ENCODE peak calls at places on chromosomes 7 and 10, in six cellular contexts. One of them, this sample, is unnamed.

GRCh38 chr10:96259150-96259549 is 12.2 kb downstream of the BLNK start:
- DNase-seq in B cell: no peak
- DNase-seq in EH: no peak
- DNase-seq in mesothelial cell of epicardium: no peak
- DNase-seq in M059J: no peak
- DNase-seq in right cardiac atrium: no peak
- DNase-seq in this sample: no peak

GRCh38 chr10:114234132-114234531 is 4.9 kb upstream of the VWA2 start:
- DNase-seq in EH: no peak
- DNase-seq in mesothelial cell of epicardium: no peak
- DNase-seq in B cell: no peak
- DNase-seq in right cardiac atrium: no peak
- DNase-seq in M059J: no peak
- DNase-seq in this sample: no peak

GRCh38 chr10:50576245-50576815 is 47.4 kb downstream of the SGMS1 start:
- DNase-seq in mesothelial cell of epicardium: no peak
- DNase-seq in EH: peak
- DNase-seq in right cardiac atrium: no peak
- DNase-seq in B cell: no peak
- DNase-seq in M059J: peak
- DNase-seq in this sample: peak

GRCh38 chr10:69456880-69457693 is 5.8 kb downstream of the TSPAN15 start:
- DNase-seq in mesothelial cell of epicardium: no peak
- DNase-seq in B cell: no peak
- DNase-seq in EH: peak
- DNase-seq in M059J: peak
- DNase-seq in right cardiac atrium: no peak
- DNase-seq in this sample: peak

GRCh38 chr10:3417096-3417495 is 244.5 kb upstream of the PITRM1 start:
- DNase-seq in B cell: no peak
- DNase-seq in M059J: no peak
- DNase-seq in mesothelial cell of epicardium: no peak
- DNase-seq in EH: no peak
- DNase-seq in right cardiac atrium: no peak
- DNase-seq in this sample: no peak

GRCh38 chr7:18515067-18515466 is 19.5 kb downstream of the HDAC9 start:
- DNase-seq in mesothelial cell of epicardium: no peak
- DNase-seq in right cardiac atrium: no peak
- DNase-seq in M059J: no peak
- DNase-seq in EH: peak
- DNase-seq in B cell: no peak
- DNase-seq in this sample: peak

GRCh38 chr10:125911990-125912389 is 15.6 kb downstream of the FANK1 start:
- DNase-seq in B cell: no peak
- DNase-seq in mesothelial cell of epicardium: no peak
- DNase-seq in M059J: no peak
- DNase-seq in right cardiac atrium: no peak
- DNase-seq in EH: no peak
- DNase-seq in this sample: no peak

GRCh38 chr7:148501707-148502139 is 88.8 kb upstream of the C7orf33 start:
- DNase-seq in M059J: no peak
- DNase-seq in mesothelial cell of epicardium: peak
- DNase-seq in B cell: no peak
- DNase-seq in right cardiac atrium: peak
- DNase-seq in EH: no peak
- DNase-seq in this sample: no peak

GRCh38 chr10:30645340-30645827 is 15.8 kb upstream of the LYZL2 start:
- DNase-seq in M059J: peak
- DNase-seq in EH: peak
- DNase-seq in mesothelial cell of epicardium: no peak
- DNase-seq in right cardiac atrium: peak
- DNase-seq in B cell: no peak
- DNase-seq in this sample: peak

GRCh38 chr7:129315916-129316315 is 91.1 kb downstream of the AHCYL2 start:
- DNase-seq in mesothelial cell of epicardium: no peak
- DNase-seq in B cell: no peak
- DNase-seq in right cardiac atrium: peak
- DNase-seq in EH: no peak
- DNase-seq in M059J: no peak
- DNase-seq in this sample: no peak

This sample was measured in EL.